ENCODE peak calls at places on chromosomes 13 and 19, in nine cellular contexts. R, H, A, K, N, I, Y, P and J are unnamed samples.

GRCh38 chr19:991174-991931 is 7.2 kb downstream of the WDR18 start:
- DNase-seq in P (no peak), N (peak; percentile 81), Y (peak; percentile 89), A (no peak), H (peak; percentile 22), R (peak; percentile 67), K (no peak), I (peak; percentile 17), J (peak; percentile 68)

GRCh38 chr19:5594521-5594950 is 26.8 kb upstream of the TINCR start:
- DNase-seq in A (no peak), H (no peak), I (no peak), N (no peak), R (no peak), K (no peak), P (no peak), Y (no peak), J (no peak)

GRCh38 chr19:5943623-5944022 is 29.6 kb downstream of the CAPS start:
- DNase-seq in H (no peak), N (no peak), P (no peak), I (peak; percentile 72), A (no peak), Y (no peak), K (no peak), R (peak; percentile 72), J (no peak)

GRCh38 chr19:9991425-9992191 is 18.7 kb downstream of the COL5A3 start:
- DNase-seq in A (no peak), N (no peak), R (no peak), H (no peak), P (no peak), K (no peak), I (no peak), Y (no peak), J (no peak)

GRCh38 chr13:38769526-38769925 is 82.6 kb downstream of the FREM2 start:
- DNase-seq in H (no peak), P (no peak), I (no peak), R (no peak), Y (no peak), N (no peak), A (no peak), K (no peak), J (no peak)

GRCh38 chr19:6126335-6126974 is 9.0 kb upstream of the ACSBG2 start:
- DNase-seq in H (no peak), N (no peak), K (no peak), P (no peak), R (peak; percentile 72), Y (no peak), A (no peak), I (peak; percentile 32), J (no peak)

GRCh38 chr13:52599853-52600603 is 42.2 kb upstream of the HNRNPA1L2 start:
- DNase-seq in N (peak; percentile 76), K (peak; percentile 53), P (no peak), H (no peak), R (peak; percentile 47), I (no peak), A (peak; percentile 26), Y (peak; percentile 64), J (no peak)

GRCh38 chr19:9075064-9075964 is 11.5 kb upstream of the OR1M1 start:
- DNase-seq in H (no peak), Y (no peak), P (peak; percentile 69), I (peak; percentile 84), R (peak; percentile 98), N (peak; percentile 71), K (no peak), A (peak; percentile 96), J (no peak)

GRCh38 chr13:21074601-21075302 is 13.4 kb upstream of the LATS2 start:
- DNase-seq in A (no peak), P (no peak), Y (peak; percentile 70), K (no peak), N (no peak), I (no peak), R (no peak), H (no peak), J (no peak)

GRCh38 chr13:98997738-98998641 is 20.1 kb upstream of the DOCK9 start:
- DNase-seq in A (no peak), K (no peak), H (no peak), N (no peak), P (no peak), R (peak; percentile 40), Y (no peak), I (peak; percentile 56), J (no peak)

GRCh38 chr13:111485491-111486250 is 165.2 kb downstream of the TEX29 start:
- DNase-seq in A (no peak), R (no peak), Y (peak; percentile 25), N (no peak), H (no peak), P (no peak), K (no peak), I (no peak), J (no peak)

GRCh38 chr19:41892173-41892902 is 9.4 kb downstream of the ARHGEF1 start:
- DNase-seq in I (no peak), A (no peak), R (no peak), P (no peak), K (no peak), H (no peak), N (no peak), Y (no peak), J (no peak)

GRCh38 chr13:110308377-110309158 is 1.5 kb downstream of the COL4A2 start:
- DNase-seq in N (no peak), H (no peak), R (peak; percentile 69), P (peak; percentile 51), K (peak; percentile 50), A (peak; percentile 73), Y (no peak), I (no peak), J (no peak)

GRCh38 chr13:26847281-26847680 is 86.7 kb upstream of the GPR12 start:
- DNase-seq in A (no peak), N (no peak), H (no peak), I (no peak), P (no peak), Y (no peak), K (no peak), R (no peak), J (no peak)

GRCh38 chr13:68540244-68540643 is 1310.1 kb upstream of the PCDH9 start:
- DNase-seq in R (no peak), K (no peak), I (no peak), H (no peak), A (no peak), P (no peak), Y (no peak), N (no peak), J (no peak)

GRCh38 chr19:53503126-53503525 is 34.8 kb upstream of the ZNF331 start:
- DNase-seq in K (no peak), Y (no peak), H (no peak), P (no peak), N (no peak), I (no peak), A (no peak), R (no peak), J (no peak)

GRCh38 chr19:47729468-47729798 is 15.9 kb upstream of the NOP53 start:
- DNase-seq in N (peak; percentile 89), I (peak; percentile 57), H (no peak), P (peak; percentile 92), Y (no peak), R (peak; percentile 86), K (no peak), A (peak; percentile 87), J (no peak)

GRCh38 chr19:1651061-1651547 is 1.3 kb downstream of the TCF3 start:
- DNase-seq in N (peak; percentile 51), P (no peak), Y (peak; percentile 81), H (no peak), A (no peak), K (peak; percentile 49), I (no peak), R (peak; percentile 47), J (no peak)

GRCh38 chr19:38434549-38435051 is 1.1 kb downstream of the RYR1 start:
- DNase-seq in Y (no peak), K (peak; percentile 35), H (no peak), I (peak; percentile 39), A (no peak), R (no peak), N (no peak), P (no peak), J (no peak)

GRCh38 chr19:51093066-51093465 is 10.4 kb upstream of the KLK14 start:
- DNase-seq in N (no peak), Y (no peak), H (no peak), R (no peak), K (no peak), P (peak; percentile 35), I (no peak), A (no peak), J (no peak)

GRCh38 chr19:48874309-48875135 is 2.3 kb downstream of the PPP1R15A start:
- DNase-seq in P (no peak), I (peak; percentile 28), N (peak; percentile 49), A (peak; percentile 47), K (no peak), Y (peak; percentile 63), H (no peak), R (peak; percentile 62), J (peak; percentile 27)

GRCh38 chr19:41321600-41322270 is 11.8 kb downstream of the CCDC97 start:
- DNase-seq in A (peak; percentile 62), P (no peak), I (no peak), N (no peak), H (no peak), K (peak; percentile 63), Y (no peak), R (peak; percentile 74), J (no peak)

GRCh38 chr19:13366529-13367143 is 139.6 kb downstream of the CACNA1A start:
- DNase-seq in A (no peak), R (peak; percentile 25), P (no peak), H (no peak), K (peak; percentile 29), I (peak; percentile 1), N (no peak), Y (no peak), J (no peak)

GRCh38 chr13:30715837-30716236 is 19.5 kb upstream of the ALOX5AP start:
- DNase-seq in I (no peak), R (no peak), P (no peak), K (no peak), H (no peak), N (no peak), A (no peak), Y (no peak), J (no peak)

GRCh38 chr19:53991224-53992113 is at the start of gene CACNG6:
- DNase-seq in K (peak; percentile 44), P (no peak), A (no peak), H (no peak), I (no peak), N (no peak), R (peak; percentile 59), Y (no peak), J (no peak)

GRCh38 chr19:14383556-14383897 is 2.3 kb downstream of the ADGRE5 start:
- DNase-seq in K (no peak), I (no peak), H (no peak), P (no peak), A (peak; percentile 55), Y (no peak), N (no peak), R (no peak), J (no peak)

GRCh38 chr19:55446060-55446459 is 3.0 kb upstream of the SHISA7 start:
- DNase-seq in K (no peak), P (no peak), R (no peak), H (no peak), N (no peak), A (no peak), Y (no peak), I (no peak), J (no peak)

GRCh38 chr13:106118050-106118449 is 417.4 kb downstream of the EFNB2 start:
- DNase-seq in H (no peak), N (no peak), I (no peak), P (no peak), R (peak; percentile 59), Y (no peak), A (no peak), K (no peak), J (no peak)

GRCh38 chr13:98487016-98487415 is 89.9 kb downstream of the STK24 start:
- DNase-seq in P (no peak), R (no peak), N (no peak), A (no peak), K (no peak), H (no peak), I (no peak), Y (no peak), J (no peak)

GRCh38 chr13:112605531-112605990 is 17.6 kb upstream of the TUBGCP3 start:
- DNase-seq in H (no peak), Y (no peak), N (no peak), P (no peak), R (no peak), A (no peak), I (no peak), K (no peak), J (no peak)

GRCh38 chr19:36963262-36963661 is 47.1 kb downstream of the ZNF568 start:
- DNase-seq in A (no peak), Y (no peak), H (no peak), K (no peak), N (no peak), R (no peak), I (peak; percentile 40), P (no peak), J (no peak)